ENCODE peak calls at places on chromosome 14, in ten cellular contexts. O, P, U, F, L, R, V, H, Y and X are unnamed samples.

GRCh38 chr14:53509227-53509822 is 356.2 kb upstream of the DDHD1 start:
- DNase-seq in H (peak), O (no peak), R (no peak), F (peak), V (no peak), P (peak), U (no peak), L (peak), Y (no peak), X (no peak)

GRCh38 chr14:33110737-33111443 is 172.2 kb downstream of the NPAS3 start:
- DNase-seq in F (no peak), O (no peak), R (no peak), U (no peak), L (no peak), H (no peak), P (no peak), Y (no peak), V (no peak), X (no peak)

GRCh38 chr14:67738740-67739504 is 37.2 kb downstream of the RDH12 start:
- DNase-seq in Y (no peak), V (peak), H (peak), L (peak), U (no peak), R (peak), O (peak), F (peak), P (peak), X (peak)

GRCh38 chr14:21614245-21614644 is 20.5 kb downstream of the OR10G2 start:
- DNase-seq in L (no peak), R (no peak), F (no peak), V (no peak), P (no peak), O (no peak), Y (no peak), H (no peak), U (no peak), X (no peak)

GRCh38 chr14:74531467-74531866 is 37.9 kb downstream of the ISCA2 start:
- DNase-seq in U (no peak), Y (no peak), P (peak), V (no peak), H (peak), R (peak), F (no peak), L (peak), O (peak), X (peak)

GRCh38 chr14:80434574-80435321 is 223.4 kb upstream of the DIO2 start:
- DNase-seq in R (peak), U (no peak), H (no peak), P (no peak), Y (no peak), F (no peak), V (no peak), L (no peak), O (no peak), X (no peak)

GRCh38 chr14:86088156-86088555 is 558.2 kb downstream of the FLRT2 start:
- DNase-seq in H (no peak), F (no peak), V (no peak), R (no peak), L (no peak), Y (no peak), P (no peak), O (no peak), U (no peak), X (no peak)

GRCh38 chr14:75254901-75255300 is 23.7 kb upstream of the FOS start:
- DNase-seq in O (peak), Y (no peak), F (no peak), R (no peak), V (no peak), U (no peak), L (no peak), H (no peak), P (no peak), X (peak)

GRCh38 chr14:91058017-91058675 is 2.3 kb downstream of the RPS6KA5 start:
- DNase-seq in L (no peak), P (peak), F (no peak), O (no peak), R (no peak), U (no peak), H (no peak), V (no peak), Y (no peak), X (peak)

GRCh38 chr14:58639842-58640484 is 2.2 kb downstream of the DACT1 start:
- DNase-seq in O (peak), L (peak), P (peak), R (peak), V (no peak), H (peak), Y (no peak), F (peak), U (no peak), X (peak)

GRCh38 chr14:100764716-100765115 is 38.0 kb downstream of the DLK1 start:
- DNase-seq in V (no peak), L (no peak), H (no peak), Y (no peak), R (no peak), P (no peak), U (no peak), O (no peak), F (no peak), X (no peak)

GRCh38 chr14:71448431-71449315 is 483.6 kb upstream of the RGS6 start:
- DNase-seq in Y (no peak), L (no peak), U (no peak), F (no peak), V (no peak), R (no peak), O (no peak), P (peak), H (no peak), X (no peak)

DNA sequence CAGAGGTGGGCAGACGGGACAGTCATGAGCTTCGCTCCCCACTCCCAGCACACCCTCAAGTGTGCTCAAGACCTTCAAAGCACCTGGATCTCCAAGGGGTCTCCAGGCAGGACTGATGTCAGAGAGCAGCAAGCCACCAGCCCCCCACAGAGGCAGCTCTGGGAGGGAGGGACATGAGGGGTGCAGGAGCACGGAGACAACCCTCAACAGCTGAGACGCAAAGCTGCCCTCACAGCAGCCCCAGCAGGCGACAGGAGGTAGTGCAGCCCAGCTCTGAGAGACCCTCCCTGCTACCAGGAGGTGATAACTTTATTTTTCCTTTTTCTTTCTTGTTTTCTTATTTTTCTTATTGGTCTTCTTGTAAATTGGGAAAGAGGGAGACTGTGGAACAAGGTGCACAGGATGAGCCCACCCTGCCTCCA is 17.9 kb downstream of the SIVA1 start:
- DNase-seq in U (no peak), V (no peak), R (no peak), Y (no peak), L (no peak), P (no peak), O (peak), F (no peak), H (no peak), X (peak)
- TF ChIP-seq CTCF in U (peak), V (no peak), R (no peak), Y (peak), L (peak), P (peak), O (peak), F (peak), H (peak), X (peak)

GRCh38 chr14:93160353-93160801 is 24.3 kb downstream of the MOAP1 start:
- DNase-seq in R (peak), L (peak), Y (no peak), P (no peak), F (no peak), O (peak), H (no peak), U (no peak), V (no peak), X (peak)
- TF ChIP-seq CTCF in R (peak), L (peak), Y (peak), P (peak), F (peak), O (peak), H (no peak), U (no peak), V (no peak), X (peak)

DNA sequence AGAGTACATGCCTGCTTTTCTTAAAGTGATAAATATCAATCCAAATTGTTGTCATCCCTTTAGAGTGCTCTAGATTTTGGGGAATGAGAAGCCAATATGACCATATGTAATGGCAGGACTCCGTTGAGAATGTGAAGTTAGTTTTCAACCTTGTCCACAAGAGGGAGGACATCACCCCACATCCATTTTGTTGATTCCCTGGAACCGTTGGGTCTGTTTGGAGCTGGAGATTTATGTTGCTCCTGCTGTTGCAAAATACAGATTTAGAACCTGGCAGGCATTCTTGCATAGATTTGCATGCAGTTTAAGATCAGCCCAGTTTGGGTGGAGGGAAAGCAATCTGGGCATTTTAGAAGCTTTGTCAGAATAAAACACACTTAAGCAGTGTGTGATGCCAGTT is 620.1 kb downstream of the NRXN3 start:
- DNase-seq in O (no peak), P (no peak), V (no peak), L (no peak), R (no peak), F (no peak), H (no peak), U (no peak), Y (no peak), X (no peak)
- TF ChIP-seq CTCF in O (no peak), P (no peak), V (no peak), L (no peak), R (no peak), F (no peak), H (no peak), U (no peak), Y (peak), X (no peak)

GRCh38 chr14:103730490-103731035 is 15.0 kb downstream of the ZFYVE21 start:
- DNase-seq in R (no peak), U (no peak), L (no peak), F (no peak), P (no peak), O (peak), V (no peak), Y (no peak), H (peak), X (peak)
- TF ChIP-seq CTCF in R (no peak), U (no peak), L (peak), F (peak), P (no peak), O (no peak), V (no peak), Y (no peak), H (no peak), X (no peak)

DNA sequence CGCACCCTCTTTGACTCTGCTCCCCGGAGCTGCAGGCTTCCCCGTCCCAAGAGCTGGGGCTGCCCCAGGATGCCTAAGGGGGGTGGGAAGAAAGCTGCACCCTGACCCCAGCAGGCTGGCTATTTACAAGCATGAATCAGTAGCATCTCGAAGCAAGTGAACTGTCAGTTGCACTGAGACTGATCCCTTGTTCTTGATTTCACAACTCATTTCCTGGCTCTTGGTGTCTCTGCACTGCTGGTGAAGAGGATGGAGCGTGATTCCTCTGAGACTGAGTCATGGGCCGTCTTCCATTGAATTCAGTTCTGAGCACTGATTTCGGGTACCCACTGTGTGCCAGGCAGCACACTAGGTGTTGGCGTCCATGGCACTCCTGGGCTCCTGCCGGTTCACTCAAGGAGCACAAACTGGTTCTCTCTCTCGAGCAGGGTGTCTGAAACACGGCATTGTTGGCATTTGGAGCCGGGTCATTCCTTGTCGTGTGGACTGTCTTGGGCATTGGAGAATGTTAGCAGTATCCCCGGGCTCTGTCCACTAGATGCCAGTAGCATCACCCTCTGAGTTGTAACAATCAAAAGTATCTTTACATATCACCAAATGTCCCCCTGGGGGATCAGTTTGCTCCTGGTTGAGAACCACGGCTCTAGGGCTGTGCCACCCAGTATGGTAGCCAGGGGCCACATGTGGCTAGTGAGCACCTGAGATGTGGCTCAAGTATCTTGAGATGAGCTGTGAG is 86.9 kb downstream of the RIN3 start:
- DNase-seq in U (peak), P (peak), O (no peak), V (no peak), Y (no peak), L (peak), R (no peak), F (peak), H (no peak), X (peak)
- TF ChIP-seq CTCF in U (no peak), P (no peak), O (no peak), V (no peak), Y (no peak), L (peak), R (no peak), F (peak), H (no peak), X (peak)

GRCh38 chr14:61561144-61561543 is 134.2 kb upstream of the HIF1A start:
- DNase-seq in H (no peak), P (peak), L (peak), F (no peak), O (no peak), R (no peak), U (no peak), V (peak), Y (no peak), X (peak)
- TF ChIP-seq CTCF in H (no peak), P (peak), L (peak), F (peak), O (no peak), R (no peak), U (no peak), V (no peak), Y (no peak), X (peak)

GRCh38 chr14:106807493-106807892 is 1281.1 kb downstream of the TMEM121 start:
- DNase-seq in P (no peak), F (no peak), R (no peak), H (no peak), U (no peak), O (no peak), V (no peak), Y (no peak), L (no peak), X (no peak)

GRCh38 chr14:106808458-106808857 is 1282.1 kb downstream of the TMEM121 start:
- DNase-seq in P (no peak), O (no peak), R (no peak), L (no peak), U (no peak), H (no peak), Y (no peak), F (no peak), V (no peak), X (no peak)

GRCh38 chr14:106803379-106803778 is 1277.0 kb downstream of the TMEM121 start:
- DNase-seq in L (no peak), P (no peak), V (no peak), U (no peak), R (no peak), H (no peak), F (no peak), O (no peak), Y (no peak), X (peak)

GRCh38 chr14:106802413-106803364 is 1276.3 kb downstream of the TMEM121 start:
- DNase-seq in P (no peak), F (no peak), Y (no peak), O (peak), U (no peak), H (no peak), L (no peak), R (no peak), V (no peak), X (no peak)
- TF ChIP-seq CTCF in P (no peak), F (no peak), Y (no peak), O (peak), U (peak), H (no peak), L (no peak), R (no peak), V (no peak), X (no peak)

GRCh38 chr14:69663322-69663686 is 51.9 kb downstream of the SUSD6 start:
- DNase-seq in L (no peak), O (no peak), R (no peak), Y (no peak), P (no peak), U (no peak), H (no peak), V (no peak), F (no peak), X (no peak)

GRCh38 chr14:69664865-69665526 is 53.6 kb downstream of the SUSD6 start:
- DNase-seq in U (no peak), L (no peak), H (peak), F (no peak), R (no peak), P (no peak), O (no peak), V (no peak), Y (no peak), X (no peak)

GRCh38 chr14:69662636-69663321 is 51.4 kb downstream of the SUSD6 start:
- DNase-seq in L (no peak), O (no peak), H (no peak), R (no peak), F (no peak), U (no peak), V (no peak), Y (no peak), P (peak), X (no peak)

GRCh38 chr14:69665596-69665995 is 54.2 kb downstream of the SUSD6 start:
- DNase-seq in V (no peak), H (no peak), F (no peak), P (peak), Y (no peak), U (no peak), R (no peak), L (peak), O (no peak), X (no peak)

DNA sequence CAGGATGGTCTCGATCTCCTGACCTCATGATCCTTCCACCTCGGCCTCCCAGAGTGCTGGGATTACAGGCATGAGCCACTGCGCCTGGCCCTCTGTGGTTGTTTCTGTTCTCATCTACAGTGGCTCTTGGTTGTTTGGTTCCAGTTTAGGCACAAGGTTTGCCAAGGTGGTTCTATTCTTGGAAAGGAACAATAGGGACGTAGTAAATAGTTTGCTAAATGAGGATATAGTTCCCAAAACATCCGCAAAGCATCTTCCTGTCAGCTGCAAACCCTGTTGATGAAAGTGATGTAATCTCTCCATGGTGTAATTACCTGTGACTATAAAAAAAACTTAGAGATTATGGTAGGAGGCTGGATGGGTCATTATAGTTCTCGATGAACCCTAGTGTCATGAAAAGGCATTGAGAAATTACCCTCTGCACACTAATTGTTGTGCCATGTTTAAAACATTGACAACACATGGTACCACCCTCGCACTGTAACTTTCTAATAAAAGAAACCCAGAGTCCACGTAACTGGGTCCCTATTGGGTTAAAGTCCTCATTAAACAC is 52.9 kb downstream of the SUSD6 start:
- DNase-seq in Y (no peak), O (no peak), V (no peak), R (no peak), F (no peak), U (no peak), H (no peak), L (no peak), P (no peak), X (no peak)
- TF ChIP-seq CTCF in Y (no peak), O (no peak), V (no peak), R (no peak), F (no peak), U (no peak), H (no peak), L (no peak), P (no peak), X (no peak)